ENCODE peak calls at places on chromosome 4, in four cellular contexts. One of them, this sample, is unnamed.
A peak's percentile ranks its signal among the peaks of the same experiment; 100 is the strongest.

GRCh38 chr4:174119818-174120217 is 163.6 kb downstream of the FBXO8 start:
- DNase-seq in lung: no peak
- DNase-seq in testis: no peak
- DNase-seq in right lobe of liver: no peak
- DNase-seq in this sample: no peak

GRCh38 chr4:79597266-79597665 is 189.2 kb upstream of the GK2 start:
- DNase-seq in lung: no peak
- DNase-seq in testis: no peak
- DNase-seq in right lobe of liver: no peak
- DNase-seq in this sample: no peak

GRCh38 chr4:129403848-129404247 is 307.9 kb downstream of the C4orf33 start:
- DNase-seq in right lobe of liver: no peak
- DNase-seq in testis: no peak
- DNase-seq in lung: no peak
- DNase-seq in this sample: no peak

GRCh38 chr4:10761903-10762302 is 77.3 kb upstream of the CLNK start:
- DNase-seq in lung: no peak
- DNase-seq in testis: no peak
- DNase-seq in right lobe of liver: no peak
- DNase-seq in this sample: no peak

GRCh38 chr4:42906906-42907774 is 14.6 kb downstream of the GRXCR1 start:
- DNase-seq in right lobe of liver: no peak
- DNase-seq in lung: no peak
- DNase-seq in testis: no peak
- DNase-seq in this sample: no peak

GRCh38 chr4:4922441-4922840 is 63.0 kb downstream of the MSX1 start:
- DNase-seq in right lobe of liver: no peak
- DNase-seq in lung: no peak
- DNase-seq in testis: no peak
- DNase-seq in this sample: no peak

GRCh38 chr4:95516528-95517011 is 32.2 kb downstream of the UNC5C start:
- DNase-seq in right lobe of liver: no peak
- DNase-seq in lung: no peak
- DNase-seq in testis: no peak
- DNase-seq in this sample: peak; percentile 49

GRCh38 chr4:138898282-138898681 is 117.3 kb upstream of the NOCT start:
- DNase-seq in lung: no peak
- DNase-seq in right lobe of liver: no peak
- DNase-seq in testis: no peak
- DNase-seq in this sample: no peak

GRCh38 chr4:88251914-88252313 is 32.4 kb downstream of the PPM1K start:
- DNase-seq in testis: no peak
- DNase-seq in right lobe of liver: no peak
- DNase-seq in lung: no peak
- DNase-seq in this sample: no peak

GRCh38 chr4:105329081-105329480 is 144.8 kb downstream of the PPA2 start:
- DNase-seq in testis: no peak
- DNase-seq in lung: no peak
- DNase-seq in right lobe of liver: no peak
- DNase-seq in this sample: no peak

GRCh38 chr4:53598901-53599300 is 7.6 kb upstream of the LNX1 start:
- DNase-seq in right lobe of liver: no peak
- DNase-seq in testis: no peak
- DNase-seq in lung: no peak
- DNase-seq in this sample: no peak

GRCh38 chr4:15882675-15883086 is 55.9 kb downstream of the FGFBP1 start:
- DNase-seq in lung: peak; percentile 43
- DNase-seq in testis: peak; percentile 47
- DNase-seq in right lobe of liver: peak; percentile 28
- DNase-seq in this sample: peak; percentile 53

GRCh38 chr4:10180927-10181744 is 64.5 kb upstream of the WDR1 start:
- DNase-seq in lung: no peak
- DNase-seq in testis: no peak
- DNase-seq in right lobe of liver: no peak
- DNase-seq in this sample: no peak

GRCh38 chr4:181860157-181860556 is 383.0 kb upstream of the TENM3 start:
- DNase-seq in right lobe of liver: no peak
- DNase-seq in testis: peak; percentile 23
- DNase-seq in lung: no peak
- DNase-seq in this sample: no peak

GRCh38 chr4:85715996-85716737 is 241.2 kb downstream of the ARHGAP24 start:
- DNase-seq in testis: no peak
- DNase-seq in lung: no peak
- DNase-seq in right lobe of liver: no peak
- DNase-seq in this sample: no peak

DNA sequence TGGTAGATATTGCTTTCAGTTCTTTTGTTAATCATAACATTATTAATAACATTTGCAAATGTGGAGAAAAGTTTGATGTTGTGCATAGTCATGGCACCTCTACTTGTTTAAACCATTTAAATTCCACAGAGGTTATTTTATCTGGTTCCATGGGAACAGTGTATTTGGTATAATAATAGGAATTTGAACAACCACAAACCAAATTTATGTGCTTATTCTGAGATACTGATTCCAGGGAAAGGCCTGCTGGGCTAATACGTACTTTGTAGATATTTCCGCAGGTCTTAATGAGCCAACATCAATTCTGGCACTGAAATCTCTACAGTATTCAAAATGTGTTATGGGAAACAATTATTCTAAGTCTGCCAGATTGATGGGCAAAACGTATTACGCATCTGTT is 319.0 kb downstream of the DKK2 start:
- DNase-seq in lung: no peak
- DNase-seq in right lobe of liver: no peak
- DNase-seq in testis: no peak
- DNase-seq in this sample: no peak
- H3K4me1 ChIP-seq in lung: no peaks in the 10 kb centered on the region
- H3K4me1 ChIP-seq in right lobe of liver: no peaks in the 10 kb centered on the region
- H3K4me1 ChIP-seq in testis: no peaks in the 10 kb centered on the region
- H3K4me1 ChIP-seq in this sample: no peaks in the 10 kb centered on the region

GRCh38 chr4:103092245-103092644 is 7.4 kb downstream of the BDH2 start:
- DNase-seq in testis: no peak
- DNase-seq in lung: no peak
- DNase-seq in right lobe of liver: no peak
- DNase-seq in this sample: no peak

GRCh38 chr4:103097112-103097511 is 2.5 kb downstream of the BDH2 start:
- DNase-seq in testis: no peak
- DNase-seq in right lobe of liver: no peak
- DNase-seq in lung: no peak
- DNase-seq in this sample: no peak

GRCh38 chr4:103091601-103092223 is 7.9 kb downstream of the BDH2 start:
- DNase-seq in right lobe of liver: no peak
- DNase-seq in testis: peak; percentile 33
- DNase-seq in lung: no peak
- DNase-seq in this sample: no peak

GRCh38 chr4:103098331-103098730 is 1.3 kb downstream of the BDH2 start:
- DNase-seq in lung: no peak
- DNase-seq in testis: no peak
- DNase-seq in right lobe of liver: no peak
- DNase-seq in this sample: no peak

GRCh38 chr4:103095080-103095479 is 4.6 kb downstream of the BDH2 start:
- DNase-seq in lung: no peak
- DNase-seq in testis: no peak
- DNase-seq in right lobe of liver: no peak
- DNase-seq in this sample: no peak
- H3K4me1 ChIP-seq in lung: peaks cover 6% of the 10 kb centered on the region
- H3K4me1 ChIP-seq in testis: peaks cover 22% of the 10 kb centered on the region
- H3K4me1 ChIP-seq in right lobe of liver: no peaks in the 10 kb centered on the region
- H3K4me1 ChIP-seq in this sample: no peaks in the 10 kb centered on the region

GRCh38 chr4:61375316-61375715 is 175.2 kb downstream of the ADGRL3 start:
- DNase-seq in testis: no peak
- DNase-seq in right lobe of liver: no peak
- DNase-seq in lung: no peak
- DNase-seq in this sample: no peak
- H3K4me1 ChIP-seq in testis: no peaks in the 10 kb centered on the region
- H3K4me1 ChIP-seq in right lobe of liver: no peaks in the 10 kb centered on the region
- H3K4me1 ChIP-seq in lung: no peaks in the 10 kb centered on the region
- H3K4me1 ChIP-seq in this sample: no peaks in the 10 kb centered on the region

GRCh38 chr4:94455081-94455480 is 3.3 kb downstream of the PDLIM5 start:
- DNase-seq in lung: no peak
- DNase-seq in right lobe of liver: peak; percentile 76
- DNase-seq in testis: no peak
- DNase-seq in this sample: peak; percentile 85
- H3K4me1 ChIP-seq in lung: peaks cover 3% of the 10 kb centered on the region
- H3K4me1 ChIP-seq in right lobe of liver: no peaks in the 10 kb centered on the region
- H3K4me1 ChIP-seq in testis: peaks cover 11% of the 10 kb centered on the region
- H3K4me1 ChIP-seq in this sample: peaks cover 6% of the 10 kb centered on the region

GRCh38 chr4:165209796-165210195 is 2.4 kb downstream of the KLHL2 start:
- DNase-seq in right lobe of liver: no peak
- DNase-seq in testis: no peak
- DNase-seq in lung: no peak
- DNase-seq in this sample: no peak

GRCh38 chr4:165207431-165208321 is at the start of gene KLHL2:
- DNase-seq in lung: peak; percentile 82
- DNase-seq in testis: peak; percentile 86
- DNase-seq in right lobe of liver: peak; percentile 91
- DNase-seq in this sample: peak; percentile 91

GRCh38 chr4:165208741-165209388 is 1.5 kb downstream of the KLHL2 start:
- DNase-seq in right lobe of liver: no peak
- DNase-seq in lung: no peak
- DNase-seq in testis: no peak
- DNase-seq in this sample: no peak

GRCh38 chr4:165208322-165208652 is 926 bp downstream of the KLHL2 start:
- DNase-seq in testis: no peak
- DNase-seq in lung: no peak
- DNase-seq in right lobe of liver: no peak
- DNase-seq in this sample: no peak

GRCh38 chr4:165210566-165210965 is 3.2 kb downstream of the KLHL2 start:
- DNase-seq in right lobe of liver: no peak
- DNase-seq in lung: no peak
- DNase-seq in testis: no peak
- DNase-seq in this sample: no peak
- H3K4me1 ChIP-seq in right lobe of liver: no peaks in the 10 kb centered on the region
- H3K4me1 ChIP-seq in lung: peaks cover 9% of the 10 kb centered on the region
- H3K4me1 ChIP-seq in testis: peaks cover 5% of the 10 kb centered on the region
- H3K4me1 ChIP-seq in this sample: no peaks in the 10 kb centered on the region

GRCh38 chr4:153113061-153113837 is 91.0 kb upstream of the TRIM2 start:
- DNase-seq in lung: no peak
- DNase-seq in testis: no peak
- DNase-seq in right lobe of liver: no peak
- DNase-seq in this sample: no peak

GRCh38 chr4:153115322-153116100 is 88.7 kb upstream of the TRIM2 start:
- DNase-seq in testis: no peak
- DNase-seq in lung: peak; percentile 39
- DNase-seq in right lobe of liver: no peak
- DNase-seq in this sample: peak; percentile 81

GRCh38 chr4:153112071-153112460 is 92.2 kb upstream of the TRIM2 start:
- DNase-seq in right lobe of liver: no peak
- DNase-seq in testis: no peak
- DNase-seq in lung: no peak
- DNase-seq in this sample: no peak

GRCh38 chr4:153114771-153115321 is 89.4 kb upstream of the TRIM2 start:
- DNase-seq in testis: no peak
- DNase-seq in right lobe of liver: no peak
- DNase-seq in lung: no peak
- DNase-seq in this sample: no peak

DNA sequence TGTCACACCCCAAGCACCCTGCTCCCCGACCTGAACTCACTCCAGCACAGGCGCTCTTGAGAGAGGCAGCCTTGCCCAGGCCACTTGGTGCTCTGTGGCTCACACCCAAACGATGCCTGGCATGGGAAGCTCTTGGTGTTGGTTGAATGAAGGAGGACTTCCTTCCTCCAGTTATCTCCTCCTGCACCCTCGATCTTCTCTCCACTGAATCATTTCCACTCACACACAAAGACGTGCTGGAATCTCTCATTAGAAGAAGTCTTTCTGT is 90.5 kb upstream of the TRIM2 start:
- DNase-seq in right lobe of liver: no peak
- DNase-seq in lung: no peak
- DNase-seq in testis: no peak
- DNase-seq in this sample: no peak
- H3K4me1 ChIP-seq in right lobe of liver: no peaks in the 10 kb centered on the region
- H3K4me1 ChIP-seq in lung: peaks cover 9% of the 10 kb centered on the region
- H3K4me1 ChIP-seq in testis: no peaks in the 10 kb centered on the region
- H3K4me1 ChIP-seq in this sample: peaks cover 3% of the 10 kb centered on the region

GRCh38 chr4:6996481-6996880 is 46.7 kb upstream of the TADA2B start:
- DNase-seq in right lobe of liver: no peak
- DNase-seq in testis: no peak
- DNase-seq in lung: no peak
- DNase-seq in this sample: no peak

GRCh38 chr4:6991249-6991648 is 51.9 kb upstream of the TADA2B start:
- DNase-seq in right lobe of liver: no peak
- DNase-seq in lung: no peak
- DNase-seq in testis: no peak
- DNase-seq in this sample: no peak

GRCh38 chr4:6990661-6991060 is 52.5 kb upstream of the TADA2B start:
- DNase-seq in testis: peak; percentile 51
- DNase-seq in lung: no peak
- DNase-seq in right lobe of liver: no peak
- DNase-seq in this sample: no peak

GRCh38 chr4:6991771-6992557 is 51.2 kb upstream of the TADA2B start:
- DNase-seq in testis: peak; percentile 78
- DNase-seq in lung: no peak
- DNase-seq in right lobe of liver: peak; percentile 34
- DNase-seq in this sample: peak; percentile 61

GRCh38 chr4:6992728-6993655 is 50.2 kb upstream of the TADA2B start:
- DNase-seq in right lobe of liver: no peak
- DNase-seq in lung: no peak
- DNase-seq in testis: no peak
- DNase-seq in this sample: no peak
- H3K4me1 ChIP-seq in right lobe of liver: no peaks in the 10 kb centered on the region
- H3K4me1 ChIP-seq in lung: peaks cover 7% of the 10 kb centered on the region
- H3K4me1 ChIP-seq in testis: peaks cover 35% of the 10 kb centered on the region
- H3K4me1 ChIP-seq in this sample: no peaks in the 10 kb centered on the region

GRCh38 chr4:7121174-7121573 is 53.3 kb upstream of the GRPEL1 start:
- DNase-seq in testis: peak; percentile 52
- DNase-seq in right lobe of liver: no peak
- DNase-seq in lung: no peak
- DNase-seq in this sample: no peak

GRCh38 chr4:7124643-7125442 is 57.0 kb upstream of the GRPEL1 start:
- DNase-seq in testis: peak; percentile 65
- DNase-seq in lung: peak; percentile 45
- DNase-seq in right lobe of liver: peak; percentile 35
- DNase-seq in this sample: peak; percentile 71

GRCh38 chr4:7118013-7118832 is 50.4 kb upstream of the GRPEL1 start:
- DNase-seq in lung: no peak
- DNase-seq in right lobe of liver: no peak
- DNase-seq in testis: no peak
- DNase-seq in this sample: no peak

GRCh38 chr4:7120341-7120740 is 52.5 kb upstream of the GRPEL1 start:
- DNase-seq in testis: peak; percentile 53
- DNase-seq in right lobe of liver: no peak
- DNase-seq in lung: no peak
- DNase-seq in this sample: no peak

GRCh38 chr4:7121861-7122653 is 54.2 kb upstream of the GRPEL1 start:
- DNase-seq in lung: no peak
- DNase-seq in right lobe of liver: no peak
- DNase-seq in testis: no peak
- DNase-seq in this sample: no peak
- H3K4me1 ChIP-seq in lung: no peaks in the 10 kb centered on the region
- H3K4me1 ChIP-seq in right lobe of liver: no peaks in the 10 kb centered on the region
- H3K4me1 ChIP-seq in testis: peaks cover 15% of the 10 kb centered on the region
- H3K4me1 ChIP-seq in this sample: no peaks in the 10 kb centered on the region

GRCh38 chr4:183157215-183157614 is 58.2 kb downstream of the WWC2 start:
- DNase-seq in right lobe of liver: no peak
- DNase-seq in lung: no peak
- DNase-seq in testis: no peak
- DNase-seq in this sample: no peak
- H3K4me1 ChIP-seq in right lobe of liver: no peaks in the 10 kb centered on the region
- H3K4me1 ChIP-seq in lung: peaks cover 5% of the 10 kb centered on the region
- H3K4me1 ChIP-seq in testis: no peaks in the 10 kb centered on the region
- H3K4me1 ChIP-seq in this sample: no peaks in the 10 kb centered on the region

This sample was measured in aorta.